ENCODE peak calls at places on chromosomes 11 and 22, in four cellular contexts. P is NCI-H1105, W is neural progenitor cell, M is foreskin melanocyte. O is an unnamed sample.

GRCh38 chr11:119026970-119027369 is 3.7 kb downstream of the SLC37A4 start:
- DNase-seq in P (no peak), W (no peak), M (no peak), O (no peak)

GRCh38 chr11:127943763-127944162 is 643.6 kb downstream of the ETS1 start:
- DNase-seq in P (no peak), W (no peak), M (no peak), O (no peak)

GRCh38 chr11:75399344-75400109 is at the start of gene RPS3:
- DNase-seq in P (peak), W (peak), M (peak), O (peak)

GRCh38 chr22:37764622-37765021 is 43.1 kb upstream of the GCAT start:
- DNase-seq in P (no peak), W (no peak), M (no peak), O (no peak)

GRCh38 chr11:115488945-115489344 is 15.3 kb downstream of the CADM1 start:
- DNase-seq in P (no peak), W (no peak), M (no peak), O (peak)

GRCh38 chr22:19767427-19768380 is 7.1 kb downstream of the TBX1 start:
- DNase-seq in P (no peak), W (no peak), M (no peak), O (no peak)

GRCh38 chr11:15216678-15217077 is 102.0 kb downstream of the INSC start:
- DNase-seq in P (no peak), W (no peak), M (no peak), O (no peak)

GRCh38 chr22:41498322-41498721 is 29.4 kb downstream of the ACO2 start:
- DNase-seq in P (no peak), W (no peak), M (no peak), O (no peak)

GRCh38 chr11:84958295-84958694 is 668.8 kb downstream of the DLG2 start:
- DNase-seq in P (no peak), W (no peak), M (no peak), O (no peak)

GRCh38 chr11:61752117-61752924 is at the start of gene MYRF:
- DNase-seq in P (peak), W (peak), M (no peak), O (peak)

GRCh38 chr11:126405906-126406305 is 50.4 kb downstream of the ST3GAL4 start:
- DNase-seq in P (no peak), W (no peak), M (no peak), O (no peak)

GRCh38 chr22:21764038-21764804 is 28.6 kb upstream of the YPEL1 start:
- DNase-seq in P (no peak), W (no peak), M (no peak), O (no peak)

GRCh38 chr11:6646631-6647281 is 8.9 kb downstream of the DCHS1 start:
- DNase-seq in P (no peak), W (no peak), M (no peak), O (peak)

GRCh38 chr22:25903294-25903693 is 161.3 kb downstream of the MYO18B start:
- DNase-seq in P (no peak), W (peak), M (no peak), O (no peak)

GRCh38 chr11:64094463-64095223 is 58.9 kb downstream of the FLRT1 start:
- DNase-seq in P (no peak), W (peak), M (peak), O (peak)

GRCh38 chr11:119774180-119774763 is 45.3 kb upstream of the NECTIN1 start:
- DNase-seq in P (no peak), W (peak), M (no peak), O (peak)

GRCh38 chr22:36017661-36018091 is 10.9 kb downstream of the RBFOX2 start:
- DNase-seq in P (peak), W (no peak), M (no peak), O (no peak)

GRCh38 chr22:46088541-46089311 is 61.6 kb upstream of the PPARA start:
- DNase-seq in P (no peak), W (no peak), M (no peak), O (peak)

GRCh38 chr22:36287881-36288515 is 35.1 kb downstream of the APOL1 start:
- DNase-seq in P (no peak), W (no peak), M (no peak), O (no peak)

GRCh38 chr11:117818036-117818858 is 6.3 kb downstream of the FXYD2 start:
- DNase-seq in P (no peak), W (no peak), M (no peak), O (peak)